ENCODE peak calls at places on chromosomes 12 and 14, in ten cellular contexts. One of them, this sample, is unnamed.

GRCh38 chr12:63915105-63915830 is 70.8 kb downstream of the SRGAP1 start:
- DNase-seq in lower lobe of right lung: no peak
- DNase-seq in AG08395: peak
- DNase-seq in non-pigmented ciliary epithelial cell: no peak
- DNase-seq in mesenteric fat pad: no peak
- DNase-seq in stimulated activated CD8-positive, alpha-beta memory T cell treated with anti-CD3 and anti-CD28 coated beads, Interleukin-7, amount 100 ng/mL, for 1 hour: no peak
- DNase-seq in activated T-cell treated with anti-CD3 and anti-CD28 coated beads, Interleukin-2, amount 50 U/mL, for 4 hours: no peak
- DNase-seq in AG09319: no peak
- DNase-seq in mesothelial cell of epicardium: no peak
- DNase-seq in NCI-H1092 treated with DMSO at 0.1 percent for 48 hours: peak
- DNase-seq in this sample: peak

GRCh38 chr14:87161502-87161901 is 831.5 kb downstream of the GALC start:
- DNase-seq in lower lobe of right lung: no peak
- DNase-seq in AG08395: no peak
- DNase-seq in non-pigmented ciliary epithelial cell: no peak
- DNase-seq in mesenteric fat pad: no peak
- DNase-seq in stimulated activated CD8-positive, alpha-beta memory T cell treated with anti-CD3 and anti-CD28 coated beads, Interleukin-7, amount 100 ng/mL, for 1 hour: no peak
- DNase-seq in activated T-cell treated with anti-CD3 and anti-CD28 coated beads, Interleukin-2, amount 50 U/mL, for 4 hours: no peak
- DNase-seq in AG09319: no peak
- DNase-seq in mesothelial cell of epicardium: no peak
- DNase-seq in NCI-H1092 treated with DMSO at 0.1 percent for 48 hours: no peak
- DNase-seq in this sample: no peak

GRCh38 chr12:121536058-121536928 is 44.5 kb downstream of the KDM2B start:
- DNase-seq in lower lobe of right lung: peak
- DNase-seq in AG08395: peak
- DNase-seq in non-pigmented ciliary epithelial cell: no peak
- DNase-seq in mesenteric fat pad: no peak
- DNase-seq in stimulated activated CD8-positive, alpha-beta memory T cell treated with anti-CD3 and anti-CD28 coated beads, Interleukin-7, amount 100 ng/mL, for 1 hour: peak
- DNase-seq in activated T-cell treated with anti-CD3 and anti-CD28 coated beads, Interleukin-2, amount 50 U/mL, for 4 hours: peak
- DNase-seq in AG09319: peak
- DNase-seq in mesothelial cell of epicardium: peak
- DNase-seq in NCI-H1092 treated with DMSO at 0.1 percent for 48 hours: peak
- DNase-seq in this sample: peak

GRCh38 chr14:29926701-29927595 is 699 bp downstream of the PRKD1 start:
- DNase-seq in lower lobe of right lung: peak
- DNase-seq in AG08395: peak
- DNase-seq in non-pigmented ciliary epithelial cell: no peak
- DNase-seq in mesenteric fat pad: no peak
- DNase-seq in stimulated activated CD8-positive, alpha-beta memory T cell treated with anti-CD3 and anti-CD28 coated beads, Interleukin-7, amount 100 ng/mL, for 1 hour: no peak
- DNase-seq in activated T-cell treated with anti-CD3 and anti-CD28 coated beads, Interleukin-2, amount 50 U/mL, for 4 hours: no peak
- DNase-seq in AG09319: peak
- DNase-seq in mesothelial cell of epicardium: peak
- DNase-seq in NCI-H1092 treated with DMSO at 0.1 percent for 48 hours: peak
- DNase-seq in this sample: peak

GRCh38 chr12:52871291-52871961 is 22.6 kb upstream of the KRT78 start:
- DNase-seq in lower lobe of right lung: no peak
- DNase-seq in AG08395: peak
- DNase-seq in non-pigmented ciliary epithelial cell: no peak
- DNase-seq in mesenteric fat pad: no peak
- DNase-seq in stimulated activated CD8-positive, alpha-beta memory T cell treated with anti-CD3 and anti-CD28 coated beads, Interleukin-7, amount 100 ng/mL, for 1 hour: no peak
- DNase-seq in activated T-cell treated with anti-CD3 and anti-CD28 coated beads, Interleukin-2, amount 50 U/mL, for 4 hours: no peak
- DNase-seq in AG09319: peak
- DNase-seq in mesothelial cell of epicardium: no peak
- DNase-seq in NCI-H1092 treated with DMSO at 0.1 percent for 48 hours: no peak
- DNase-seq in this sample: peak

GRCh38 chr14:83208346-83208745 is 1674.7 kb upstream of the SEL1L start:
- DNase-seq in lower lobe of right lung: no peak
- DNase-seq in AG08395: no peak
- DNase-seq in non-pigmented ciliary epithelial cell: no peak
- DNase-seq in mesenteric fat pad: no peak
- DNase-seq in stimulated activated CD8-positive, alpha-beta memory T cell treated with anti-CD3 and anti-CD28 coated beads, Interleukin-7, amount 100 ng/mL, for 1 hour: no peak
- DNase-seq in activated T-cell treated with anti-CD3 and anti-CD28 coated beads, Interleukin-2, amount 50 U/mL, for 4 hours: no peak
- DNase-seq in AG09319: no peak
- DNase-seq in mesothelial cell of epicardium: no peak
- DNase-seq in NCI-H1092 treated with DMSO at 0.1 percent for 48 hours: no peak
- DNase-seq in this sample: no peak

GRCh38 chr14:65137648-65138317 is 35.5 kb upstream of the MAX start:
- DNase-seq in lower lobe of right lung: no peak
- DNase-seq in AG08395: peak
- DNase-seq in non-pigmented ciliary epithelial cell: no peak
- DNase-seq in mesenteric fat pad: no peak
- DNase-seq in stimulated activated CD8-positive, alpha-beta memory T cell treated with anti-CD3 and anti-CD28 coated beads, Interleukin-7, amount 100 ng/mL, for 1 hour: no peak
- DNase-seq in activated T-cell treated with anti-CD3 and anti-CD28 coated beads, Interleukin-2, amount 50 U/mL, for 4 hours: no peak
- DNase-seq in AG09319: no peak
- DNase-seq in mesothelial cell of epicardium: no peak
- DNase-seq in NCI-H1092 treated with DMSO at 0.1 percent for 48 hours: no peak
- DNase-seq in this sample: no peak

GRCh38 chr12:108948369-108948768 is 68.5 kb downstream of the DAO start:
- DNase-seq in lower lobe of right lung: no peak
- DNase-seq in AG08395: no peak
- DNase-seq in non-pigmented ciliary epithelial cell: no peak
- DNase-seq in mesenteric fat pad: no peak
- DNase-seq in stimulated activated CD8-positive, alpha-beta memory T cell treated with anti-CD3 and anti-CD28 coated beads, Interleukin-7, amount 100 ng/mL, for 1 hour: no peak
- DNase-seq in activated T-cell treated with anti-CD3 and anti-CD28 coated beads, Interleukin-2, amount 50 U/mL, for 4 hours: no peak
- DNase-seq in AG09319: no peak
- DNase-seq in mesothelial cell of epicardium: no peak
- DNase-seq in NCI-H1092 treated with DMSO at 0.1 percent for 48 hours: no peak
- DNase-seq in this sample: no peak

GRCh38 chr12:24955389-24955788 is 6.5 kb upstream of the BCAT1 start:
- DNase-seq in lower lobe of right lung: no peak
- DNase-seq in AG08395: no peak
- DNase-seq in non-pigmented ciliary epithelial cell: no peak
- DNase-seq in mesenteric fat pad: no peak
- DNase-seq in stimulated activated CD8-positive, alpha-beta memory T cell treated with anti-CD3 and anti-CD28 coated beads, Interleukin-7, amount 100 ng/mL, for 1 hour: no peak
- DNase-seq in activated T-cell treated with anti-CD3 and anti-CD28 coated beads, Interleukin-2, amount 50 U/mL, for 4 hours: no peak
- DNase-seq in AG09319: no peak
- DNase-seq in mesothelial cell of epicardium: no peak
- DNase-seq in NCI-H1092 treated with DMSO at 0.1 percent for 48 hours: no peak
- DNase-seq in this sample: no peak

GRCh38 chr14:40413146-40413545 is 980.9 kb upstream of the FBXO33 start:
- DNase-seq in lower lobe of right lung: no peak
- DNase-seq in AG08395: no peak
- DNase-seq in non-pigmented ciliary epithelial cell: peak
- DNase-seq in mesenteric fat pad: no peak
- DNase-seq in stimulated activated CD8-positive, alpha-beta memory T cell treated with anti-CD3 and anti-CD28 coated beads, Interleukin-7, amount 100 ng/mL, for 1 hour: no peak
- DNase-seq in activated T-cell treated with anti-CD3 and anti-CD28 coated beads, Interleukin-2, amount 50 U/mL, for 4 hours: no peak
- DNase-seq in AG09319: no peak
- DNase-seq in mesothelial cell of epicardium: no peak
- DNase-seq in NCI-H1092 treated with DMSO at 0.1 percent for 48 hours: no peak
- DNase-seq in this sample: no peak

GRCh38 chr12:124456652-124457152 is 110.7 kb downstream of the NCOR2 start:
- DNase-seq in lower lobe of right lung: peak
- DNase-seq in AG08395: no peak
- DNase-seq in non-pigmented ciliary epithelial cell: no peak
- DNase-seq in mesenteric fat pad: no peak
- DNase-seq in stimulated activated CD8-positive, alpha-beta memory T cell treated with anti-CD3 and anti-CD28 coated beads, Interleukin-7, amount 100 ng/mL, for 1 hour: no peak
- DNase-seq in activated T-cell treated with anti-CD3 and anti-CD28 coated beads, Interleukin-2, amount 50 U/mL, for 4 hours: no peak
- DNase-seq in AG09319: no peak
- DNase-seq in mesothelial cell of epicardium: no peak
- DNase-seq in NCI-H1092 treated with DMSO at 0.1 percent for 48 hours: no peak
- DNase-seq in this sample: no peak

GRCh38 chr12:6250343-6250742 is 50.1 kb downstream of the CD9 start:
- DNase-seq in lower lobe of right lung: no peak
- DNase-seq in AG08395: peak
- DNase-seq in non-pigmented ciliary epithelial cell: no peak
- DNase-seq in mesenteric fat pad: no peak
- DNase-seq in stimulated activated CD8-positive, alpha-beta memory T cell treated with anti-CD3 and anti-CD28 coated beads, Interleukin-7, amount 100 ng/mL, for 1 hour: no peak
- DNase-seq in activated T-cell treated with anti-CD3 and anti-CD28 coated beads, Interleukin-2, amount 50 U/mL, for 4 hours: no peak
- DNase-seq in AG09319: no peak
- DNase-seq in mesothelial cell of epicardium: no peak
- DNase-seq in NCI-H1092 treated with DMSO at 0.1 percent for 48 hours: no peak
- DNase-seq in this sample: no peak

GRCh38 chr14:36665887-36666415 is 4.3 kb downstream of the PAX9 start:
- DNase-seq in lower lobe of right lung: no peak
- DNase-seq in AG08395: no peak
- DNase-seq in non-pigmented ciliary epithelial cell: no peak
- DNase-seq in mesenteric fat pad: no peak
- DNase-seq in stimulated activated CD8-positive, alpha-beta memory T cell treated with anti-CD3 and anti-CD28 coated beads, Interleukin-7, amount 100 ng/mL, for 1 hour: no peak
- DNase-seq in activated T-cell treated with anti-CD3 and anti-CD28 coated beads, Interleukin-2, amount 50 U/mL, for 4 hours: no peak
- DNase-seq in AG09319: no peak
- DNase-seq in mesothelial cell of epicardium: no peak
- DNase-seq in NCI-H1092 treated with DMSO at 0.1 percent for 48 hours: no peak
- DNase-seq in this sample: no peak

GRCh38 chr14:75223664-75224154 is 47.3 kb upstream of the TMED10 start:
- DNase-seq in lower lobe of right lung: peak
- DNase-seq in AG08395: no peak
- DNase-seq in non-pigmented ciliary epithelial cell: no peak
- DNase-seq in mesenteric fat pad: no peak
- DNase-seq in stimulated activated CD8-positive, alpha-beta memory T cell treated with anti-CD3 and anti-CD28 coated beads, Interleukin-7, amount 100 ng/mL, for 1 hour: no peak
- DNase-seq in activated T-cell treated with anti-CD3 and anti-CD28 coated beads, Interleukin-2, amount 50 U/mL, for 4 hours: no peak
- DNase-seq in AG09319: no peak
- DNase-seq in mesothelial cell of epicardium: no peak
- DNase-seq in NCI-H1092 treated with DMSO at 0.1 percent for 48 hours: no peak
- DNase-seq in this sample: no peak

GRCh38 chr14:93207468-93208308 is 632 bp downstream of the UBR7 start:
- DNase-seq in lower lobe of right lung: no peak
- DNase-seq in AG08395: peak
- DNase-seq in non-pigmented ciliary epithelial cell: no peak
- DNase-seq in mesenteric fat pad: no peak
- DNase-seq in stimulated activated CD8-positive, alpha-beta memory T cell treated with anti-CD3 and anti-CD28 coated beads, Interleukin-7, amount 100 ng/mL, for 1 hour: no peak
- DNase-seq in activated T-cell treated with anti-CD3 and anti-CD28 coated beads, Interleukin-2, amount 50 U/mL, for 4 hours: no peak
- DNase-seq in AG09319: no peak
- DNase-seq in mesothelial cell of epicardium: no peak
- DNase-seq in NCI-H1092 treated with DMSO at 0.1 percent for 48 hours: peak
- DNase-seq in this sample: peak

GRCh38 chr12:111126331-111126730 is 206.0 kb upstream of the MYL2 start:
- DNase-seq in lower lobe of right lung: no peak
- DNase-seq in AG08395: no peak
- DNase-seq in non-pigmented ciliary epithelial cell: no peak
- DNase-seq in mesenteric fat pad: no peak
- DNase-seq in stimulated activated CD8-positive, alpha-beta memory T cell treated with anti-CD3 and anti-CD28 coated beads, Interleukin-7, amount 100 ng/mL, for 1 hour: no peak
- DNase-seq in activated T-cell treated with anti-CD3 and anti-CD28 coated beads, Interleukin-2, amount 50 U/mL, for 4 hours: no peak
- DNase-seq in AG09319: no peak
- DNase-seq in mesothelial cell of epicardium: no peak
- DNase-seq in NCI-H1092 treated with DMSO at 0.1 percent for 48 hours: no peak
- DNase-seq in this sample: peak

GRCh38 chr14:93619176-93619793 is 169.0 kb downstream of the PRIMA1 start:
- DNase-seq in lower lobe of right lung: no peak
- DNase-seq in AG08395: peak
- DNase-seq in non-pigmented ciliary epithelial cell: peak
- DNase-seq in mesenteric fat pad: no peak
- DNase-seq in stimulated activated CD8-positive, alpha-beta memory T cell treated with anti-CD3 and anti-CD28 coated beads, Interleukin-7, amount 100 ng/mL, for 1 hour: no peak
- DNase-seq in activated T-cell treated with anti-CD3 and anti-CD28 coated beads, Interleukin-2, amount 50 U/mL, for 4 hours: no peak
- DNase-seq in AG09319: peak
- DNase-seq in mesothelial cell of epicardium: peak
- DNase-seq in NCI-H1092 treated with DMSO at 0.1 percent for 48 hours: peak
- DNase-seq in this sample: peak

GRCh38 chr14:91277546-91278382 is 33.3 kb upstream of the GPR68 start:
- DNase-seq in lower lobe of right lung: peak
- DNase-seq in AG08395: no peak
- DNase-seq in non-pigmented ciliary epithelial cell: no peak
- DNase-seq in mesenteric fat pad: no peak
- DNase-seq in stimulated activated CD8-positive, alpha-beta memory T cell treated with anti-CD3 and anti-CD28 coated beads, Interleukin-7, amount 100 ng/mL, for 1 hour: no peak
- DNase-seq in activated T-cell treated with anti-CD3 and anti-CD28 coated beads, Interleukin-2, amount 50 U/mL, for 4 hours: no peak
- DNase-seq in AG09319: no peak
- DNase-seq in mesothelial cell of epicardium: no peak
- DNase-seq in NCI-H1092 treated with DMSO at 0.1 percent for 48 hours: peak
- DNase-seq in this sample: no peak

GRCh38 chr14:100059433-100059781 is 5.8 kb upstream of the EVL start:
- DNase-seq in lower lobe of right lung: no peak
- DNase-seq in AG08395: no peak
- DNase-seq in non-pigmented ciliary epithelial cell: no peak
- DNase-seq in mesenteric fat pad: no peak
- DNase-seq in stimulated activated CD8-positive, alpha-beta memory T cell treated with anti-CD3 and anti-CD28 coated beads, Interleukin-7, amount 100 ng/mL, for 1 hour: no peak
- DNase-seq in activated T-cell treated with anti-CD3 and anti-CD28 coated beads, Interleukin-2, amount 50 U/mL, for 4 hours: no peak
- DNase-seq in AG09319: no peak
- DNase-seq in mesothelial cell of epicardium: no peak
- DNase-seq in NCI-H1092 treated with DMSO at 0.1 percent for 48 hours: no peak
- DNase-seq in this sample: no peak

GRCh38 chr12:118358008-118358359 is 14.7 kb downstream of the TAOK3 start:
- DNase-seq in lower lobe of right lung: no peak
- DNase-seq in AG08395: no peak
- DNase-seq in non-pigmented ciliary epithelial cell: no peak
- DNase-seq in mesenteric fat pad: no peak
- DNase-seq in stimulated activated CD8-positive, alpha-beta memory T cell treated with anti-CD3 and anti-CD28 coated beads, Interleukin-7, amount 100 ng/mL, for 1 hour: no peak
- DNase-seq in activated T-cell treated with anti-CD3 and anti-CD28 coated beads, Interleukin-2, amount 50 U/mL, for 4 hours: no peak
- DNase-seq in AG09319: no peak
- DNase-seq in mesothelial cell of epicardium: no peak
- DNase-seq in NCI-H1092 treated with DMSO at 0.1 percent for 48 hours: no peak
- DNase-seq in this sample: no peak

GRCh38 chr12:50662121-50662480 is 101.8 kb upstream of the ATF1 start:
- DNase-seq in lower lobe of right lung: no peak
- DNase-seq in AG08395: no peak
- DNase-seq in non-pigmented ciliary epithelial cell: no peak
- DNase-seq in mesenteric fat pad: no peak
- DNase-seq in stimulated activated CD8-positive, alpha-beta memory T cell treated with anti-CD3 and anti-CD28 coated beads, Interleukin-7, amount 100 ng/mL, for 1 hour: no peak
- DNase-seq in activated T-cell treated with anti-CD3 and anti-CD28 coated beads, Interleukin-2, amount 50 U/mL, for 4 hours: no peak
- DNase-seq in AG09319: no peak
- DNase-seq in mesothelial cell of epicardium: no peak
- DNase-seq in NCI-H1092 treated with DMSO at 0.1 percent for 48 hours: no peak
- DNase-seq in this sample: no peak

GRCh38 chr14:65704412-65704811 is 291.9 kb downstream of the FUT8 start:
- DNase-seq in lower lobe of right lung: no peak
- DNase-seq in AG08395: peak
- DNase-seq in non-pigmented ciliary epithelial cell: no peak
- DNase-seq in mesenteric fat pad: no peak
- DNase-seq in stimulated activated CD8-positive, alpha-beta memory T cell treated with anti-CD3 and anti-CD28 coated beads, Interleukin-7, amount 100 ng/mL, for 1 hour: no peak
- DNase-seq in activated T-cell treated with anti-CD3 and anti-CD28 coated beads, Interleukin-2, amount 50 U/mL, for 4 hours: no peak
- DNase-seq in AG09319: peak
- DNase-seq in mesothelial cell of epicardium: no peak
- DNase-seq in NCI-H1092 treated with DMSO at 0.1 percent for 48 hours: no peak
- DNase-seq in this sample: no peak

GRCh38 chr14:90871605-90872233 is 55.5 kb upstream of the TTC7B start:
- DNase-seq in lower lobe of right lung: no peak
- DNase-seq in AG08395: peak
- DNase-seq in non-pigmented ciliary epithelial cell: no peak
- DNase-seq in mesenteric fat pad: no peak
- DNase-seq in stimulated activated CD8-positive, alpha-beta memory T cell treated with anti-CD3 and anti-CD28 coated beads, Interleukin-7, amount 100 ng/mL, for 1 hour: no peak
- DNase-seq in activated T-cell treated with anti-CD3 and anti-CD28 coated beads, Interleukin-2, amount 50 U/mL, for 4 hours: no peak
- DNase-seq in AG09319: no peak
- DNase-seq in mesothelial cell of epicardium: no peak
- DNase-seq in NCI-H1092 treated with DMSO at 0.1 percent for 48 hours: no peak
- DNase-seq in this sample: no peak

GRCh38 chr14:23631702-23632460 is 4.3 kb upstream of the DHRS2 start:
- DNase-seq in lower lobe of right lung: peak
- DNase-seq in AG08395: peak
- DNase-seq in non-pigmented ciliary epithelial cell: peak
- DNase-seq in mesenteric fat pad: no peak
- DNase-seq in stimulated activated CD8-positive, alpha-beta memory T cell treated with anti-CD3 and anti-CD28 coated beads, Interleukin-7, amount 100 ng/mL, for 1 hour: peak
- DNase-seq in activated T-cell treated with anti-CD3 and anti-CD28 coated beads, Interleukin-2, amount 50 U/mL, for 4 hours: peak
- DNase-seq in AG09319: peak
- DNase-seq in mesothelial cell of epicardium: peak
- DNase-seq in NCI-H1092 treated with DMSO at 0.1 percent for 48 hours: peak
- DNase-seq in this sample: peak

GRCh38 chr12:55743131-55743921 is 404 bp downstream of the GDF11 start:
- DNase-seq in lower lobe of right lung: peak
- DNase-seq in AG08395: peak
- DNase-seq in non-pigmented ciliary epithelial cell: no peak
- DNase-seq in mesenteric fat pad: peak
- DNase-seq in stimulated activated CD8-positive, alpha-beta memory T cell treated with anti-CD3 and anti-CD28 coated beads, Interleukin-7, amount 100 ng/mL, for 1 hour: no peak
- DNase-seq in activated T-cell treated with anti-CD3 and anti-CD28 coated beads, Interleukin-2, amount 50 U/mL, for 4 hours: peak
- DNase-seq in AG09319: no peak
- DNase-seq in mesothelial cell of epicardium: peak
- DNase-seq in NCI-H1092 treated with DMSO at 0.1 percent for 48 hours: no peak
- DNase-seq in this sample: peak

GRCh38 chr12:32854097-32854496 is 42.5 kb downstream of the PKP2 start:
- DNase-seq in lower lobe of right lung: no peak
- DNase-seq in AG08395: no peak
- DNase-seq in non-pigmented ciliary epithelial cell: no peak
- DNase-seq in mesenteric fat pad: no peak
- DNase-seq in stimulated activated CD8-positive, alpha-beta memory T cell treated with anti-CD3 and anti-CD28 coated beads, Interleukin-7, amount 100 ng/mL, for 1 hour: no peak
- DNase-seq in activated T-cell treated with anti-CD3 and anti-CD28 coated beads, Interleukin-2, amount 50 U/mL, for 4 hours: no peak
- DNase-seq in AG09319: no peak
- DNase-seq in mesothelial cell of epicardium: no peak
- DNase-seq in NCI-H1092 treated with DMSO at 0.1 percent for 48 hours: no peak
- DNase-seq in this sample: no peak

GRCh38 chr14:30234966-30235365 is 307.3 kb upstream of the PRKD1 start:
- DNase-seq in lower lobe of right lung: no peak
- DNase-seq in AG08395: peak
- DNase-seq in non-pigmented ciliary epithelial cell: no peak
- DNase-seq in mesenteric fat pad: no peak
- DNase-seq in stimulated activated CD8-positive, alpha-beta memory T cell treated with anti-CD3 and anti-CD28 coated beads, Interleukin-7, amount 100 ng/mL, for 1 hour: no peak
- DNase-seq in activated T-cell treated with anti-CD3 and anti-CD28 coated beads, Interleukin-2, amount 50 U/mL, for 4 hours: no peak
- DNase-seq in AG09319: no peak
- DNase-seq in mesothelial cell of epicardium: no peak
- DNase-seq in NCI-H1092 treated with DMSO at 0.1 percent for 48 hours: no peak
- DNase-seq in this sample: no peak

GRCh38 chr14:102095871-102096568 is 9.2 kb upstream of the HSP90AA1 start:
- DNase-seq in lower lobe of right lung: no peak
- DNase-seq in AG08395: no peak
- DNase-seq in non-pigmented ciliary epithelial cell: no peak
- DNase-seq in mesenteric fat pad: no peak
- DNase-seq in stimulated activated CD8-positive, alpha-beta memory T cell treated with anti-CD3 and anti-CD28 coated beads, Interleukin-7, amount 100 ng/mL, for 1 hour: no peak
- DNase-seq in activated T-cell treated with anti-CD3 and anti-CD28 coated beads, Interleukin-2, amount 50 U/mL, for 4 hours: no peak
- DNase-seq in AG09319: no peak
- DNase-seq in mesothelial cell of epicardium: peak
- DNase-seq in NCI-H1092 treated with DMSO at 0.1 percent for 48 hours: no peak
- DNase-seq in this sample: no peak

This sample was measured in A549.